ENCODE peak calls at places on chromosomes 4 and X, in five cellular contexts. O is mesothelial cell of epicardium; Y is foreskin fibroblast; B is stimulated activated CD8-positive, alpha-beta memory T cell treated with anti-CD3 and anti-CD28 coated beads, Interleukin-4, amount 100 ng/mL, for 4 hours; F is sciatic nerve. R is an unnamed sample.

GRCh38 chr4:177511611-177512010 is 69.4 kb upstream of the AGA start:
- DNase-seq in O (no peak), F (no peak), B (no peak), Y (no peak), R (no peak)

GRCh38 chrX:153877571-153878261 is 8.3 kb downstream of the L1CAM start:
- DNase-seq in B (no peak), O (no peak), Y (no peak), F (no peak), R (no peak)

GRCh38 chr4:128869801-128870509 is 60.5 kb downstream of the JADE1 start:
- DNase-seq in B (no peak), O (no peak), Y (no peak), F (no peak), R (no peak)

GRCh38 chr4:41935652-41936021 is 408 bp downstream of the TMEM33 start:
- DNase-seq in F (no peak), Y (no peak), O (no peak), B (no peak), R (no peak)

GRCh38 chr4:54913751-54914526 is 211.5 kb downstream of the KDR start:
- DNase-seq in O (no peak), F (no peak), B (no peak), Y (no peak), R (no peak)

GRCh38 chr4:7552466-7552865 is 117.7 kb upstream of the PSAPL1 start:
- DNase-seq in Y (no peak), B (no peak), O (no peak), F (no peak), R (no peak)

GRCh38 chr4:173362666-173363065 is 8.1 kb upstream of the SAP30 start:
- DNase-seq in O (no peak), F (no peak), Y (no peak), B (no peak), R (no peak)

GRCh38 chr4:26522478-26522877 is 32.2 kb upstream of the CCKAR start:
- DNase-seq in O (no peak), F (no peak), B (no peak), Y (no peak), R (no peak)

GRCh38 chr4:76087007-76087769 is 12.7 kb downstream of the ART3 start:
- DNase-seq in Y (peak; percentile 34), F (peak; percentile 67), B (no peak), O (no peak), R (no peak)

GRCh38 chrX:23434356-23434884 is 99.8 kb downstream of the PTCHD1 start:
- DNase-seq in Y (peak; percentile 1), F (peak; percentile 73), B (no peak), O (no peak), R (no peak)

GRCh38 chr4:85556293-85556692 is 81.3 kb downstream of the ARHGAP24 start:
- DNase-seq in O (no peak), F (no peak), Y (no peak), B (no peak), R (no peak)

R was measured in naive thymus-derived CD4-positive, alpha-beta T cell.